ENCODE peak calls at places on chromosome 7, in ten cellular contexts. One of them, this sample, is unnamed.

GRCh38 chr7:66964391-66964790 is 31.0 kb downstream of the SBDS start:
- DNase-seq in NCI-H1694 treated with DMSO at 0.1 percent for 48 hours: no peak
- DNase-seq in chondrocyte: no peak
- DNase-seq in kidney glomerular epithelial cell: no peak
- DNase-seq in EL: peak; percentile 45
- DNase-seq in activated CD4-positive, CD25-positive, alpha-beta regulatory T cell: no peak
- DNase-seq in NCI-H446: no peak
- DNase-seq in WTC11: no peak
- DNase-seq in islet precursor cell: no peak
- DNase-seq in adipocyte: peak; percentile 12
- DNase-seq in this sample: peak; percentile 18

GRCh38 chr7:28481131-28481926 is 69.0 kb downstream of the CREB5 start:
- DNase-seq in NCI-H1694 treated with DMSO at 0.1 percent for 48 hours: no peak
- DNase-seq in chondrocyte: no peak
- DNase-seq in kidney glomerular epithelial cell: no peak
- DNase-seq in EL: peak; percentile 69
- DNase-seq in activated CD4-positive, CD25-positive, alpha-beta regulatory T cell: no peak
- DNase-seq in NCI-H446: no peak
- DNase-seq in WTC11: no peak
- DNase-seq in islet precursor cell: no peak
- DNase-seq in adipocyte: peak; percentile 92
- DNase-seq in this sample: no peak

GRCh38 chr7:148994576-148994975 is 33.7 kb downstream of the PDIA4 start:
- DNase-seq in NCI-H1694 treated with DMSO at 0.1 percent for 48 hours: no peak
- DNase-seq in chondrocyte: no peak
- DNase-seq in kidney glomerular epithelial cell: no peak
- DNase-seq in EL: no peak
- DNase-seq in activated CD4-positive, CD25-positive, alpha-beta regulatory T cell: no peak
- DNase-seq in NCI-H446: no peak
- DNase-seq in WTC11: no peak
- DNase-seq in islet precursor cell: no peak
- DNase-seq in adipocyte: no peak
- DNase-seq in this sample: no peak

GRCh38 chr7:139562491-139562890 is 39.0 kb downstream of the CLEC2L start:
- DNase-seq in NCI-H1694 treated with DMSO at 0.1 percent for 48 hours: no peak
- DNase-seq in chondrocyte: no peak
- DNase-seq in kidney glomerular epithelial cell: no peak
- DNase-seq in EL: no peak
- DNase-seq in activated CD4-positive, CD25-positive, alpha-beta regulatory T cell: no peak
- DNase-seq in NCI-H446: no peak
- DNase-seq in WTC11: no peak
- DNase-seq in islet precursor cell: peak; percentile 43
- DNase-seq in adipocyte: no peak
- DNase-seq in this sample: no peak

GRCh38 chr7:130369831-130370230 is 10.5 kb upstream of the CPA1 start:
- DNase-seq in NCI-H1694 treated with DMSO at 0.1 percent for 48 hours: no peak
- DNase-seq in chondrocyte: no peak
- DNase-seq in kidney glomerular epithelial cell: no peak
- DNase-seq in EL: peak; percentile 28
- DNase-seq in activated CD4-positive, CD25-positive, alpha-beta regulatory T cell: no peak
- DNase-seq in NCI-H446: no peak
- DNase-seq in WTC11: no peak
- DNase-seq in islet precursor cell: no peak
- DNase-seq in adipocyte: no peak
- DNase-seq in this sample: peak; percentile 32

GRCh38 chr7:47074702-47075153 is 507.2 kb downstream of the TNS3 start:
- DNase-seq in NCI-H1694 treated with DMSO at 0.1 percent for 48 hours: no peak
- DNase-seq in chondrocyte: no peak
- DNase-seq in kidney glomerular epithelial cell: no peak
- DNase-seq in EL: no peak
- DNase-seq in activated CD4-positive, CD25-positive, alpha-beta regulatory T cell: no peak
- DNase-seq in NCI-H446: no peak
- DNase-seq in WTC11: no peak
- DNase-seq in islet precursor cell: no peak
- DNase-seq in adipocyte: peak; percentile 22
- DNase-seq in this sample: no peak

GRCh38 chr7:41915861-41916260 is 213.0 kb upstream of the INHBA start:
- DNase-seq in NCI-H1694 treated with DMSO at 0.1 percent for 48 hours: no peak
- DNase-seq in chondrocyte: no peak
- DNase-seq in kidney glomerular epithelial cell: peak; percentile 14
- DNase-seq in EL: peak; percentile 54
- DNase-seq in activated CD4-positive, CD25-positive, alpha-beta regulatory T cell: no peak
- DNase-seq in NCI-H446: no peak
- DNase-seq in WTC11: no peak
- DNase-seq in islet precursor cell: no peak
- DNase-seq in adipocyte: no peak
- DNase-seq in this sample: peak; percentile 44

GRCh38 chr7:131109011-131109756 is 218.5 kb upstream of the MKLN1 start:
- DNase-seq in NCI-H1694 treated with DMSO at 0.1 percent for 48 hours: no peak
- DNase-seq in chondrocyte: no peak
- DNase-seq in kidney glomerular epithelial cell: no peak
- DNase-seq in EL: peak; percentile 14
- DNase-seq in activated CD4-positive, CD25-positive, alpha-beta regulatory T cell: no peak
- DNase-seq in NCI-H446: no peak
- DNase-seq in WTC11: no peak
- DNase-seq in islet precursor cell: no peak
- DNase-seq in adipocyte: peak; percentile 53
- DNase-seq in this sample: peak; percentile 58

GRCh38 chr7:89223906-89224395 is 428.4 kb upstream of the TEX47 start:
- DNase-seq in NCI-H1694 treated with DMSO at 0.1 percent for 48 hours: no peak
- DNase-seq in chondrocyte: no peak
- DNase-seq in kidney glomerular epithelial cell: no peak
- DNase-seq in EL: no peak
- DNase-seq in activated CD4-positive, CD25-positive, alpha-beta regulatory T cell: no peak
- DNase-seq in NCI-H446: no peak
- DNase-seq in WTC11: no peak
- DNase-seq in islet precursor cell: no peak
- DNase-seq in adipocyte: no peak
- DNase-seq in this sample: no peak

GRCh38 chr7:21367081-21367480 is 60.8 kb upstream of the SP4 start:
- DNase-seq in NCI-H1694 treated with DMSO at 0.1 percent for 48 hours: no peak
- DNase-seq in chondrocyte: no peak
- DNase-seq in kidney glomerular epithelial cell: no peak
- DNase-seq in EL: no peak
- DNase-seq in activated CD4-positive, CD25-positive, alpha-beta regulatory T cell: no peak
- DNase-seq in NCI-H446: no peak
- DNase-seq in WTC11: no peak
- DNase-seq in islet precursor cell: no peak
- DNase-seq in adipocyte: no peak
- DNase-seq in this sample: peak; percentile 10

GRCh38 chr7:2360791-2361190 is 6.2 kb downstream of the EIF3B start:
- DNase-seq in NCI-H1694 treated with DMSO at 0.1 percent for 48 hours: no peak
- DNase-seq in chondrocyte: no peak
- DNase-seq in kidney glomerular epithelial cell: no peak
- DNase-seq in EL: no peak
- DNase-seq in activated CD4-positive, CD25-positive, alpha-beta regulatory T cell: no peak
- DNase-seq in NCI-H446: no peak
- DNase-seq in WTC11: no peak
- DNase-seq in islet precursor cell: no peak
- DNase-seq in adipocyte: no peak
- DNase-seq in this sample: no peak

GRCh38 chr7:109527833-109528232 is 958.2 kb downstream of the DNAJB9 start:
- DNase-seq in NCI-H1694 treated with DMSO at 0.1 percent for 48 hours: no peak
- DNase-seq in chondrocyte: no peak
- DNase-seq in kidney glomerular epithelial cell: no peak
- DNase-seq in EL: no peak
- DNase-seq in activated CD4-positive, CD25-positive, alpha-beta regulatory T cell: no peak
- DNase-seq in NCI-H446: no peak
- DNase-seq in WTC11: no peak
- DNase-seq in islet precursor cell: no peak
- DNase-seq in adipocyte: no peak
- DNase-seq in this sample: no peak

GRCh38 chr7:37656913-37657530 is 26.5 kb upstream of the GPR141 start:
- DNase-seq in NCI-H1694 treated with DMSO at 0.1 percent for 48 hours: no peak
- DNase-seq in chondrocyte: no peak
- DNase-seq in kidney glomerular epithelial cell: no peak
- DNase-seq in EL: no peak
- DNase-seq in activated CD4-positive, CD25-positive, alpha-beta regulatory T cell: no peak
- DNase-seq in NCI-H446: no peak
- DNase-seq in WTC11: no peak
- DNase-seq in islet precursor cell: no peak
- DNase-seq in adipocyte: no peak
- DNase-seq in this sample: no peak

This sample was measured in M059J.